ENCODE peak calls at places on chromosomes 16 and 17, in nine cellular contexts. D is GM13977, F is cardiac muscle cell, C is body of pancreas, R is bronchial epithelial cell, A is A549, E is mucosa of descending colon, L is fibroblast of pulmonary artery, I is foreskin fibroblast. Y is an unnamed sample.

GRCh38 chr16:89334461-89334860 is 117.0 kb downstream of the ZNF778 start:
- DNase-seq in C (no peak), F (no peak), A (no peak), L (no peak), D (no peak), E (no peak), R (no peak), I (no peak), Y (no peak)

GRCh38 chr16:81238296-81239011 is at the start of gene BCO1:
- DNase-seq in F (no peak), R (peak; percentile 70), D (no peak), I (peak; percentile 28), A (peak; percentile 63), L (peak; percentile 58), E (peak; percentile 61), C (peak; percentile 84), Y (no peak)

GRCh38 chr16:51383909-51384308 is 232.8 kb upstream of the SALL1 start:
- DNase-seq in D (no peak), C (no peak), I (no peak), E (no peak), A (no peak), R (peak; percentile 36), F (no peak), L (no peak), Y (no peak)

GRCh38 chr17:76452102-76452645 is 778 bp downstream of the UBE2O start:
- DNase-seq in F (no peak), R (no peak), A (no peak), E (peak; percentile 23), D (peak; percentile 56), L (no peak), I (no peak), C (no peak), Y (no peak)

GRCh38 chr17:75706042-75706728 is 15.1 kb upstream of the ITGB4 start:
- DNase-seq in A (no peak), E (no peak), C (no peak), D (no peak), R (no peak), L (no peak), I (no peak), F (no peak), Y (no peak)

GRCh38 chr16:88784074-88784855 is 755 bp downstream of the PIEZO1 start:
- DNase-seq in L (peak; percentile 83), D (peak; percentile 67), C (peak; percentile 68), I (peak; percentile 75), E (peak; percentile 75), A (peak; percentile 74), R (peak; percentile 39), F (peak; percentile 82), Y (peak; percentile 62)

GRCh38 chr17:59707182-59707970 is at the start of the genes PTRH2 and VMP1:
- DNase-seq in E (peak; percentile 98), D (peak; percentile 95), C (peak; percentile 99), R (peak; percentile 99), A (peak; percentile 100), L (peak; percentile 100), F (peak; percentile 100), I (peak; percentile 100), Y (peak; percentile 93)

GRCh38 chr17:27379863-27380533 is 76.2 kb upstream of the KSR1 start:
- DNase-seq in D (no peak), A (no peak), L (peak; percentile 71), I (peak; percentile 36), R (peak; percentile 8), E (peak; percentile 39), F (no peak), C (peak; percentile 64), Y (no peak)

DNA sequence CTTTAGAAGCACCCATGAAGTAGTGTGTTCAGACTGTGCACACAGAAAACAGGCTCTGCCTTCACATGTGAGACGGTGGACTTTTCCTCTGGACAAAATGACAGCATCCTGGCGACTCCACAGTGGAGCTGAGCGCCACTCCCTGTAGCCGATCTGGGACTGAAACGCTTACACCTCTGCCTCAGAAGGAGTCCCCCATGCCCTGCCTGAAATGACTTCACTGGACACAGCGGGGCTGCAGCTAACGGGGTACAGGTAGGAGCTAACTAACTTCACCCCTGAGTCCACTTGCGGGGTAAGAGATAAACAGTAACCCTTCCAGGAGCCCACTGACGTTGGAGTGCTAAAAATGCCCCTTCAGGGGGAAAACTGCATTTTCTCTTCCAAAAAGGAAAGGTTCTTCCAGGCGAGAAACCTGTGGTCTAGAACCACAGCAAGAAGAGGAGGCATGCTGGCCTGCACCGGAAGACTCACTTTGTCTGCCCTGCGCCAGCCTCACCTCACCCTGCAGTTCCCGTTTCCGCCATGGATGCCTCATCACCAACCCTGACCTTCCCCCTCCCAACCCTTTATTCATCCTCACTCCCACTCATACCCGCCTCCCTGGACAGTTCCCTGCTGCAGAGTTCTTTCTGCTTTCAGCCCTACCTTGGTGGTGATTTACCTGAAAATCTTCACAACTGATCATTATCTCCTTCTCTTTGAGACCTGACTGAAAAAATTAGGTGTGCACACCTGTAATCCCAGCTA is 19.4 kb upstream of the ENDOV start:
- DNase-seq in R (no peak), L (peak; percentile 8), I (no peak), E (no peak), F (no peak), A (no peak), C (no peak), D (no peak), Y (no peak)
- TF ChIP-seq CTCF in R (no peak), L (no peak), I (no peak), E (no peak), F (no peak), A (no peak), C (no peak), D (no peak), Y (no peak)

GRCh38 chr17:53950207-53950857 is 127.6 kb downstream of the KIF2B start:
- DNase-seq in A (peak; percentile 19), R (no peak), L (no peak), D (no peak), E (no peak), I (no peak), F (peak; percentile 51), C (no peak), Y (no peak)
- TF ChIP-seq CTCF in A (no peak), R (no peak), L (no peak), D (no peak), E (no peak), I (no peak), F (no peak), C (no peak), Y (peak; percentile 58)

GRCh38 chr17:72412650-72413076 is 291.8 kb downstream of the SOX9 start:
- DNase-seq in I (no peak), F (no peak), L (no peak), E (no peak), D (no peak), C (no peak), A (no peak), R (no peak), Y (no peak)
- TF ChIP-seq CTCF in I (no peak), F (no peak), L (no peak), E (no peak), D (no peak), C (no peak), A (no peak), R (no peak), Y (no peak)

GRCh38 chr16:1863681-1864460 is 8.1 kb downstream of the MEIOB start:
- DNase-seq in D (no peak), F (peak; percentile 44), I (no peak), L (peak; percentile 66), R (peak; percentile 36), C (peak; percentile 8), A (peak; percentile 44), E (no peak), Y (no peak)
- TF ChIP-seq CTCF in D (peak; percentile 30), F (peak; percentile 50), I (peak; percentile 28), L (peak; percentile 52), R (peak; percentile 22), C (peak; percentile 54), A (peak; percentile 84), E (peak; percentile 27), Y (peak; percentile 74)

GRCh38 chr16:2152695-2153506 is 2.7 kb upstream of the TRAF7 start:
- DNase-seq in A (peak; percentile 63), C (peak; percentile 82), E (peak; percentile 45), D (no peak), R (no peak), I (no peak), F (peak; percentile 62), L (no peak), Y (no peak)

GRCh38 chr16:2151188-2152091 is 3.0 kb downstream of the RAB26 start:
- DNase-seq in R (peak; percentile 29), A (peak; percentile 52), E (no peak), L (no peak), I (no peak), F (no peak), C (no peak), D (no peak), Y (no peak)

GRCh38 chr16:2148714-2149629 is 547 bp downstream of the RAB26 start:
- DNase-seq in D (no peak), E (peak; percentile 18), R (peak; percentile 4), I (no peak), L (no peak), C (peak; percentile 64), F (no peak), A (peak; percentile 64), Y (no peak)

GRCh38 chr16:2149630-2150417 is 1.4 kb downstream of the RAB26 start:
- DNase-seq in A (peak; percentile 73), F (no peak), L (no peak), D (no peak), C (no peak), E (no peak), I (no peak), R (peak; percentile 7), Y (no peak)

GRCh38 chr16:2150418-2151187 is 2.2 kb downstream of the RAB26 start:
- DNase-seq in C (peak; percentile 80), E (peak; percentile 57), R (peak; percentile 38), D (no peak), F (no peak), A (peak; percentile 73), I (no peak), L (no peak), Y (no peak)
- TF ChIP-seq CTCF in C (peak; percentile 9), E (no peak), R (peak; percentile 16), D (no peak), F (no peak), A (no peak), I (no peak), L (no peak), Y (no peak)

Y was measured in progenitor cell of endocrine pancreas.